ENCODE peak calls at places on chromosomes 16 and 17, in ten cellular contexts. L, Z, S, M, C, R, T, W, O and G are unnamed samples.

GRCh38 chr17:62161405-62162148 is 96.5 kb upstream of the MED13 start:
- DNase-seq in C (no peak), R (no peak), S (no peak), O (no peak), T (no peak), L (no peak), M (no peak), W (no peak), Z (no peak), G (no peak)

GRCh38 chr16:58032710-58033293 is 7.2 kb downstream of the MMP15 start:
- DNase-seq in T (no peak), S (no peak), R (no peak), Z (no peak), C (no peak), W (peak), O (no peak), L (no peak), M (no peak), G (no peak)

GRCh38 chr17:79937435-79937870 is 98.2 kb upstream of the CBX4 start:
- DNase-seq in R (no peak), L (no peak), C (no peak), O (no peak), W (no peak), T (no peak), Z (no peak), M (no peak), S (no peak), G (no peak)

GRCh38 chr17:31696184-31696602 is 162.9 kb downstream of the COPRS start:
- DNase-seq in T (peak), M (no peak), Z (peak), W (peak), C (peak), S (no peak), L (no peak), O (no peak), R (no peak), G (no peak)

GRCh38 chr16:27642753-27643152 is 92.8 kb downstream of the KATNIP start:
- DNase-seq in M (no peak), S (no peak), O (peak), L (no peak), C (peak), Z (peak), T (no peak), R (no peak), W (peak), G (no peak)

GRCh38 chr17:2068589-2069051 is 13.7 kb downstream of the HIC1 start:
- DNase-seq in L (no peak), C (peak), O (peak), M (no peak), Z (peak), S (no peak), W (peak), R (no peak), T (no peak), G (no peak)

GRCh38 chr16:82660078-82660645 is 33.4 kb downstream of the CDH13 start:
- DNase-seq in L (no peak), C (peak), O (no peak), R (peak), M (no peak), Z (peak), W (peak), S (no peak), T (no peak), G (no peak)

GRCh38 chr16:71431176-71431575 is 10.7 kb downstream of the TLE7 start:
- DNase-seq in O (no peak), L (no peak), W (no peak), C (no peak), M (no peak), Z (no peak), T (no peak), R (no peak), S (no peak), G (no peak)

GRCh38 chr17:39605492-39606433 is 2.0 kb downstream of the NEUROD2 start:
- DNase-seq in C (no peak), T (no peak), S (no peak), O (no peak), M (no peak), L (no peak), W (no peak), R (no peak), Z (no peak), G (no peak)

GRCh38 chr17:19935169-19935568 is 42.5 kb downstream of the AKAP10 start:
- DNase-seq in R (no peak), L (no peak), W (peak), T (no peak), Z (peak), S (no peak), O (no peak), M (no peak), C (no peak), G (no peak)